ENCODE peak calls at places on chromosome 21, in seven cellular contexts. V, K, X, T, H, Y and E are unnamed samples.
A peak's percentile ranks its signal among the peaks of the same experiment; 100 is the strongest.

GRCh38 chr21:32578107-32578691 is 7.1 kb downstream of the TCP10L start:
- DNase-seq in H (peak; percentile 32), V (no peak), T (peak; percentile 5), X (no peak), K (no peak), Y (peak; percentile 28), E (no peak)

GRCh38 chr21:16305686-16306085 is 575.9 kb downstream of the USP25 start:
- DNase-seq in Y (peak; percentile 5), T (peak; percentile 5), H (no peak), X (no peak), K (peak; percentile 28), V (no peak), E (no peak)

GRCh38 chr21:36247316-36247715 is 72.7 kb upstream of the MORC3 start:
- DNase-seq in K (no peak), X (no peak), T (no peak), H (no peak), Y (no peak), V (no peak), E (no peak)

GRCh38 chr21:19048088-19048672 is 644.6 kb upstream of the TMPRSS15 start:
- DNase-seq in Y (no peak), T (no peak), X (no peak), K (no peak), H (no peak), V (no peak), E (no peak)

GRCh38 chr21:33266784-33267135 is 593 bp downstream of the IL10RB start:
- DNase-seq in X (no peak), T (no peak), K (no peak), Y (no peak), V (no peak), H (no peak), E (no peak)

GRCh38 chr21:32554832-32555436 is 30.4 kb downstream of the TCP10L start:
- DNase-seq in H (no peak), Y (no peak), X (no peak), V (no peak), K (no peak), T (peak; percentile 7), E (no peak)

GRCh38 chr21:39051561-39051949 is 131.7 kb downstream of the PSMG1 start:
- DNase-seq in T (peak; percentile 71), Y (no peak), X (peak; percentile 76), K (no peak), H (peak; percentile 5), V (no peak), E (peak; percentile 49)

GRCh38 chr21:35705888-35706287 is 354.4 kb downstream of the SETD4 start:
- DNase-seq in V (no peak), H (no peak), Y (no peak), K (no peak), T (no peak), X (no peak), E (no peak)

GRCh38 chr21:32456497-32456918 is 44.0 kb downstream of the EVA1C start:
- DNase-seq in V (no peak), K (no peak), H (no peak), X (no peak), T (peak; percentile 48), Y (no peak), E (no peak)

GRCh38 chr21:16455978-16456377 is 726.2 kb downstream of the USP25 start:
- DNase-seq in K (no peak), V (no peak), Y (no peak), X (no peak), H (no peak), T (peak; percentile 17), E (no peak)

GRCh38 chr21:14584357-14585095 is 38.4 kb upstream of the SAMSN1 start:
- DNase-seq in H (no peak), T (no peak), Y (no peak), X (no peak), K (no peak), V (no peak), E (no peak)

GRCh38 chr21:16241500-16241963 is 511.8 kb downstream of the USP25 start:
- DNase-seq in H (peak; percentile 62), T (no peak), X (no peak), V (no peak), Y (no peak), K (no peak), E (no peak)

GRCh38 chr21:34807881-34808568 is 139.2 kb downstream of the CLIC6 start:
- DNase-seq in H (peak; percentile 70), Y (no peak), K (no peak), T (peak; percentile 95), X (peak; percentile 82), V (no peak), E (peak; percentile 89)

GRCh38 chr21:9837946-9838801 is 683.2 kb upstream of the TPTE start:
- DNase-seq in K (no peak), V (no peak), T (no peak), X (no peak), Y (no peak), H (no peak), E (no peak)

GRCh38 chr21:22223385-22223784 is 1225.2 kb downstream of the NCAM2 start:
- DNase-seq in Y (no peak), X (no peak), T (no peak), H (no peak), V (no peak), K (no peak), E (no peak)

GRCh38 chr21:33325222-33326067 is 675 bp downstream of the IFNAR1 start:
- DNase-seq in H (peak; percentile 57), Y (no peak), V (peak; percentile 85), X (peak; percentile 19), T (peak; percentile 79), K (peak; percentile 38), E (peak; percentile 28)

GRCh38 chr21:15422761-15423160 is 307.0 kb upstream of the USP25 start:
- DNase-seq in X (peak; percentile 72), H (no peak), T (peak; percentile 21), Y (no peak), V (no peak), K (no peak), E (no peak)

GRCh38 chr21:39232926-39233325 is 49.7 kb upstream of the PSMG1 start:
- DNase-seq in K (no peak), V (no peak), T (no peak), X (no peak), Y (no peak), H (no peak), E (peak; percentile 45)

GRCh38 chr21:22791986-22792560 is 1793.9 kb downstream of the NCAM2 start:
- DNase-seq in T (peak; percentile 37), X (peak; percentile 1), K (peak; percentile 4), H (peak; percentile 32), V (no peak), Y (peak; percentile 28), E (no peak)

GRCh38 chr21:27476696-27477095 is 509.8 kb upstream of the ADAMTS5 start:
- DNase-seq in Y (no peak), X (peak; percentile 2), H (no peak), K (no peak), V (no peak), T (peak; percentile 83), E (peak; percentile 43)

GRCh38 chr21:32403201-32403701 is 9.3 kb upstream of the EVA1C start:
- DNase-seq in K (peak; percentile 67), H (peak; percentile 62), X (no peak), Y (peak; percentile 57), T (peak; percentile 66), V (peak; percentile 72), E (no peak)

GRCh38 chr21:39141502-39141901 is 41.7 kb downstream of the PSMG1 start:
- DNase-seq in H (no peak), Y (no peak), T (peak; percentile 78), K (no peak), V (no peak), X (no peak), E (no peak)

GRCh38 chr21:36436829-36437744 is 42.8 kb downstream of the CLDN14 start:
- DNase-seq in H (no peak), Y (no peak), K (no peak), V (no peak), T (peak; percentile 44), X (no peak), E (no peak)

GRCh38 chr21:41399401-41399800 is 26.6 kb upstream of the MX1 start:
- DNase-seq in X (no peak), H (no peak), K (no peak), T (no peak), Y (no peak), V (no peak), E (no peak)

GRCh38 chr21:25115021-25115420 is 492.3 kb downstream of the MRPL39 start:
- DNase-seq in T (no peak), K (no peak), Y (no peak), V (no peak), H (no peak), X (no peak), E (no peak)

GRCh38 chr21:25118648-25119047 is 488.6 kb downstream of the MRPL39 start:
- DNase-seq in H (no peak), X (no peak), T (no peak), Y (no peak), K (no peak), V (no peak), E (no peak)
- TF ChIP-seq CTCF in H (no peak), X (no peak), T (no peak), Y (no peak), K (no peak), V (no peak), E (no peak)

DNA sequence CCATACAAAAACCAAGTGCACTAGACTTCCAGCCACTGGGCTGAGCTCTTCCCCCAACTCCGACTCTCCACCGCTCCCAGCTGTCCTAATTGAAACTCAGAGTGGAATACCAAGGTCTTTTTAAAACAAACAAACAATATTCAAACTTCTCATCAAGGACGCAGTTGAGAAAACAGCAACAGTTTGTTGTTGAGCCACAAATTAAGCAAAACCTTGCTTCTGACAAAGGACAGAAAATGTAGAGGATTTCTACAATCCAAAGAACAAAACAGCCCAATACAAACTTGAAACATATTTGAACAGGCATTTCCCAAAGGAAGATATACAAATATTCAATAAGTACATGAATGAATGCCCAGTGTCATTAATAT is 28.4 kb downstream of the RSPH1 start:
- DNase-seq in Y (no peak), V (no peak), T (no peak), X (no peak), H (no peak), K (no peak), E (no peak)
- TF ChIP-seq CTCF in Y (no peak), V (no peak), T (no peak), X (no peak), H (no peak), K (no peak), E (no peak)

DNA sequence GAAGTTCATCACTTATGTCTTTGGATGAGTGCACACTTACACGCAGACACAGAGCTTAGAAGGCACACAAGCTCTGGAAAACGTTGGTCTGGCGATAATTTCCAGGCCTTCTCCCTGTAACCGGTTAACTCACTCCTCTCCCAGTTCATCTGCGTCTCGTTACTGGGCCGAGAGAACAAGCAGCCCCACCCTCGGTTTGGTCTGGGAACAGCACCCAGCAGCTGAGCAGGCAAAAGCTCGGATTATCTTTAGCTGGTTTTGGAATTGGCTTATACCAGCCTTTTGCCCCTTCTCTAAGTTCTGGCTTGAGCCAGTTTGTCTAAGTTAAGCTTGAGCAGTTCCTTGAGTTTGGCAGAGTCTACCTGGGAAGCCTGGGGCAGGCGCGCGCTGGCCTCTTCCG is 27.3 kb upstream of the COL6A1 start:
- DNase-seq in H (no peak), Y (no peak), T (peak; percentile 82), K (no peak), X (no peak), V (peak; percentile 53), E (peak; percentile 42)
- TF ChIP-seq CTCF in H (no peak), Y (no peak), T (peak; percentile 61), K (no peak), X (no peak), V (no peak), E (peak; percentile 53)

DNA sequence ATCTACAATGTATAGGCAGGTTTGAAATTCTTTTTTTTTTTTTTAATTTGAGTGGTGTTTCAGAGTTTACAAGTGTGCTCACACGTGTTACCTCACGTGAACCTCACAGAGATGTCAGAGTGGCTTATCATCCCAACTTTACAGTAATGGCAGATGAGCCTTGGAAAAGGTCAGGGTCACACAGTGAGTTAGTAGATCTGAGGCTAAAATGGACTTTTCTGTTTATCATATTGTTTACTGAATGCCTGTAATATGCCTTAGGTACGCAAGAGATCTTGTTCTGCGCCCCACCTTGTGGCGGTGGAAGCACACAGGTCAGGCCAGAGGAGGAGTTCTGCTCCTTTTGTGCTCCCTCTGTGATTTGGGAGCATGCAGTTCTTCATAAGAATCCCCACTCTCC is 80.0 kb downstream of the DYRK1A start:
- DNase-seq in T (no peak), Y (no peak), H (no peak), K (no peak), X (no peak), V (no peak), E (no peak)
- TF ChIP-seq CTCF in T (no peak), Y (no peak), H (no peak), K (no peak), X (no peak), V (no peak), E (no peak)